ENCODE peak calls at places on chromosomes 7 and 10, in six cellular contexts. H is K562, V is A549, Z is endothelial cell of umbilical vein, U is GM12878, I is HepG2. A is an unnamed sample.
A peak's percentile ranks its signal among the peaks of the same experiment; 100 is the strongest.

GRCh38 chr7:43522406-43523156 is 60.3 kb upstream of the STK17A start:
- DNase-seq in H (no peak), V (no peak), Z (no peak), U (no peak), I (no peak), A (no peak)

GRCh38 chr7:12493407-12493806 is 77.1 kb upstream of the SCIN start:
- DNase-seq in H (peak; percentile 81), V (no peak), Z (no peak), U (no peak), I (no peak), A (no peak)

GRCh38 chr10:118422241-118422640 is 80.1 kb upstream of the FAM204A start:
- DNase-seq in H (no peak), V (no peak), Z (no peak), U (no peak), I (no peak), A (no peak)

GRCh38 chr7:22651534-22652243 is 75.3 kb upstream of the IL6 start:
- DNase-seq in H (no peak), V (no peak), Z (peak; percentile 91), U (no peak), I (no peak), A (no peak)

GRCh38 chr10:30039567-30039966 is 19.8 kb downstream of the JCAD start:
- DNase-seq in H (no peak), V (no peak), Z (peak; percentile 36), U (no peak), I (no peak), A (no peak)

GRCh38 chr7:38169862-38170261 is 8.2 kb upstream of the STARD3NL start:
- DNase-seq in H (peak; percentile 24), V (peak; percentile 9), Z (peak; percentile 44), U (peak; percentile 85), I (no peak), A (peak; percentile 75)

GRCh38 chr7:80611779-80612178 is 26.7 kb upstream of the CD36 start:
- DNase-seq in H (no peak), V (no peak), Z (peak; percentile 48), U (no peak), I (peak; percentile 95), A (no peak)

GRCh38 chr10:35331894-35332640 is 4.2 kb upstream of the CCNY start:
- DNase-seq in H (peak; percentile 56), V (peak; percentile 84), Z (peak; percentile 68), U (no peak), I (peak; percentile 66), A (peak; percentile 35)

GRCh38 chr10:10397906-10398305 is 619.8 kb upstream of the CELF2 start:
- DNase-seq in H (no peak), V (no peak), Z (no peak), U (no peak), I (no peak), A (no peak)

GRCh38 chr10:68832596-68832995 is 5.3 kb downstream of the STOX1 start:
- DNase-seq in H (no peak), V (no peak), Z (no peak), U (no peak), I (no peak), A (no peak)

GRCh38 chr7:127150543-127150942 is 102.2 kb downstream of the GRM8 start:
- DNase-seq in H (no peak), V (no peak), Z (no peak), U (no peak), I (no peak), A (peak; percentile 6)

GRCh38 chr10:6148251-6148691 is 54.5 kb upstream of the PFKFB3 start:
- DNase-seq in H (no peak), V (no peak), Z (no peak), U (no peak), I (no peak), A (peak; percentile 89)
- TF ChIP-seq MYC in H (no peak), V (no peak), Z (no peak), U (no peak), I (no peak), A (peak; percentile 16)

DNA sequence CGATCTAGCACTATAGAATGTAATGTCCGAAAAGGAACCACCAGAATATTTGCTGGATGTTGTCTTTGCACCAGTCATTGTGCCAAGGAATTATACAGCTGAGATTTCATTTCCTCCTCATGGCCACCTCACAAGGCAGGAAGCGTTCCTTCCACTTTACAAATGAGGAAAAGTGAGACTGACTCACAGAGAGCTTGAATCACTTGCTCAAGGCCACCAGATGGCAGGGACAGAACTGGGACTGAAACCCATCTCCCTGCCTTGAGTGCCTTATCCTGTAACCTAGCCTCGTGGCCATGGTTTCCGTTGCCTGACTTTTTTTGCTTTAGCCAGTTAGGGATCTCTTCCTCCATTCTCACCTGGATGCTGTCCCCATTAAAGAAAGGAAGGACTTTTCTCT is 44.7 kb upstream of the PDZD8 start:
- DNase-seq in H (no peak), V (no peak), Z (peak; percentile 12), U (no peak), I (no peak), A (no peak)
- TF ChIP-seq CTCF in H (no peak), V (no peak), Z (no peak), U (no peak), I (no peak), A (no peak)

GRCh38 chr10:72248477-72249151 is 25.1 kb upstream of the DDIT4 start:
- DNase-seq in H (no peak), V (no peak), Z (peak; percentile 91), U (peak; percentile 99), I (peak; percentile 68), A (peak; percentile 77)
- TF ChIP-seq MYC in H (no peak), V (no peak), Z (peak; percentile 42), U (peak; percentile 40), I (peak; percentile 81), A (peak; percentile 76)

GRCh38 chr10:3263747-3264146 is 91.2 kb upstream of the PITRM1 start:
- DNase-seq in H (no peak), V (no peak), Z (no peak), U (no peak), I (no peak), A (no peak)
- TF ChIP-seq CTCF in H (no peak), V (no peak), Z (no peak), U (no peak), I (no peak), A (no peak)

GRCh38 chr7:14759785-14760184 is 142.8 kb downstream of the DGKB start:
- DNase-seq in H (no peak), V (no peak), Z (no peak), U (no peak), I (no peak), A (no peak)
- TF ChIP-seq MYC in H (no peak), V (no peak), Z (no peak), U (no peak), I (no peak), A (no peak)

DNA sequence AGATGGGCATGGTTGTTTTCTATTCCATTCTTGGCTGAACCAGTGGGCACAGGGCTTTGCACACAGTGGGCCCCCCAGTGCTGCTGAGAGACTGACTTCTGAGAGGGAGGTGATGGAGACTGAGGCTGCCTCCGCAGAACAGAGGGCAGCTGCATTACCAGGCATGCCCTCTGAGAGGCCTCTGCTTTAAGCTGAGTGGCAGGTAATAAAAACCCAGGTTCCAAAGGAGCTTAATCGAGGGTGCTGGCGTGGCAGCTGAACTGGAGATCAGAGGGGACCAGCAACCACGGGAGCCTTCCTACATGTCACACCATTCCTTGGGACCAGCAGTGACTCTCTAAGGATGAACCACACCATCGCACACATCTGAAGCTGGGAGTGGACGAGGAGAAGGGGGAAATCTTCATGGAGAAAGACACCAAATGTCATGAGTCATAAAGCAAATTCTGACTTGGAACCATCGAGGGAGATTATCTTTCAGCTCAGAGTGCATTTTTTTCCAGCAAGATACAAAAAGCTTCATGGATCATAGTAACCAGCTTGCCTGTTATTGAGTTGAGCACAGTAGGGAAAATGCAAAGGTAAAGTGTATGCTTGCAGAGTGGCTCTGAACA is 24.6 kb downstream of the HIPK2 start:
- DNase-seq in H (no peak), V (peak; percentile 70), Z (no peak), U (no peak), I (no peak), A (no peak)
- TF ChIP-seq CTCF in H (no peak), V (no peak), Z (no peak), U (no peak), I (no peak), A (no peak)

A was measured in NB4.